ENCODE peak calls at places on chromosomes 6 and 20, in nine cellular contexts. B, J, C, H, D, Z, Q, O and A are unnamed samples.

GRCh38 chr6:106117579-106117978 is 31.4 kb downstream of the PRDM1 start:
- DNase-seq in Z (peak), H (no peak), C (peak), B (no peak), J (no peak), Q (no peak), O (no peak), D (no peak), A (peak)

GRCh38 chr20:36468149-36469000 is 72.9 kb upstream of the MYL9 start:
- DNase-seq in O (no peak), H (peak), B (no peak), J (no peak), D (peak), Q (no peak), Z (no peak), C (no peak), A (no peak)

GRCh38 chr6:41332842-41333736 is 2.3 kb upstream of the NCR2 start:
- DNase-seq in Z (no peak), B (no peak), O (no peak), H (no peak), J (no peak), Q (no peak), C (no peak), D (no peak), A (no peak)

GRCh38 chr20:53950031-53950430 is 120.4 kb downstream of the BCAS1 start:
- DNase-seq in J (peak), B (no peak), Q (no peak), Z (no peak), H (no peak), O (no peak), C (no peak), D (no peak), A (no peak)

GRCh38 chr20:20536240-20536933 is 168.5 kb downstream of the INSM1 start:
- DNase-seq in B (no peak), D (no peak), Q (no peak), Z (no peak), C (no peak), J (no peak), O (no peak), H (no peak), A (no peak)

GRCh38 chr6:53651149-53651763 is 14.3 kb downstream of the KLHL31 start:
- DNase-seq in J (peak), O (peak), H (peak), C (peak), Q (peak), Z (peak), D (no peak), B (peak), A (peak)

GRCh38 chr6:79706527-79706926 is 75.4 kb downstream of the SH3BGRL2 start:
- DNase-seq in H (no peak), B (no peak), Q (no peak), O (no peak), C (no peak), Z (no peak), J (no peak), D (no peak), A (no peak)

GRCh38 chr6:47275640-47276039 is 34.1 kb downstream of the TNFRSF21 start:
- DNase-seq in J (no peak), C (no peak), Z (no peak), H (no peak), Q (no peak), O (no peak), B (no peak), D (no peak), A (no peak)

GRCh38 chr6:75049308-75049707 is 156.5 kb downstream of the COL12A1 start:
- DNase-seq in B (no peak), Z (no peak), C (no peak), D (no peak), O (no peak), J (no peak), Q (no peak), H (no peak), A (no peak)

GRCh38 chr6:170081556-170081955 is 209.3 kb downstream of the DLL1 start:
- DNase-seq in Z (peak), O (peak), B (no peak), C (no peak), D (no peak), J (no peak), Q (no peak), H (no peak), A (no peak)

GRCh38 chr6:119310486-119311036 is 39.0 kb downstream of the MAN1A1 start:
- DNase-seq in D (no peak), H (no peak), Q (no peak), B (no peak), O (no peak), C (no peak), J (peak), Z (no peak), A (no peak)